ENCODE peak calls at places on chromosomes 13 and 19, in seven cellular contexts. H, T, V, C, E, Z and R are unnamed samples.

GRCh38 chr13:100382787-100383186 is 205.8 kb downstream of the GGACT start:
- DNase-seq in H (peak; percentile 69), T (no peak), V (no peak), C (no peak), E (peak; percentile 74), Z (no peak), R (peak; percentile 52)

GRCh38 chr19:30712428-30713151 is 340.4 kb downstream of the ZNF536 start:
- DNase-seq in H (no peak), T (no peak), V (no peak), C (no peak), E (no peak), Z (no peak), R (no peak)

GRCh38 chr13:101397742-101398141 is 18.6 kb downstream of the NALCN start:
- DNase-seq in H (peak; percentile 55), T (peak; percentile 64), V (peak; percentile 48), C (no peak), E (peak; percentile 92), Z (peak; percentile 71), R (peak; percentile 80)

GRCh38 chr13:80921556-80921955 is 580.6 kb upstream of the SPRY2 start:
- DNase-seq in H (peak; percentile 40), T (no peak), V (no peak), C (no peak), E (no peak), Z (no peak), R (peak; percentile 5)

GRCh38 chr13:100854091-100854490 is 179.5 kb upstream of the TMTC4 start:
- DNase-seq in H (no peak), T (no peak), V (no peak), C (no peak), E (no peak), Z (no peak), R (no peak)

GRCh38 chr13:59437902-59438301 is 725.8 kb downstream of the DIAPH3 start:
- DNase-seq in H (no peak), T (no peak), V (no peak), C (no peak), E (peak; percentile 28), Z (no peak), R (no peak)

GRCh38 chr19:44476559-44477408 is 23.5 kb downstream of the ZNF180 start:
- DNase-seq in H (peak; percentile 34), T (peak; percentile 12), V (no peak), C (no peak), E (peak; percentile 15), Z (peak; percentile 12), R (peak; percentile 33)

GRCh38 chr13:41550239-41550638 is 92.9 kb downstream of the RGCC start:
- DNase-seq in H (no peak), T (no peak), V (no peak), C (no peak), E (no peak), Z (no peak), R (no peak)

GRCh38 chr13:77056382-77056781 is 29.4 kb upstream of the FBXL3 start:
- DNase-seq in H (peak; percentile 9), T (no peak), V (peak; percentile 41), C (no peak), E (no peak), Z (no peak), R (no peak)

GRCh38 chr19:46786236-46787039 is 2.0 kb downstream of the SLC1A5 start:
- DNase-seq in H (peak; percentile 65), T (peak; percentile 82), V (no peak), C (peak; percentile 86), E (peak; percentile 83), Z (peak; percentile 82), R (peak; percentile 69)

GRCh38 chr13:53121879-53122278 is 93.3 kb downstream of the OLFM4 start:
- DNase-seq in H (no peak), T (no peak), V (no peak), C (no peak), E (no peak), Z (no peak), R (no peak)

GRCh38 chr19:2625434-2625833 is 77.1 kb downstream of the GNG7 start:
- DNase-seq in H (no peak), T (no peak), V (no peak), C (peak; percentile 77), E (no peak), Z (no peak), R (no peak)

GRCh38 chr19:5042556-5042955 is 73.6 kb downstream of the KDM4B start:
- DNase-seq in H (no peak), T (no peak), V (no peak), C (no peak), E (no peak), Z (peak; percentile 10), R (no peak)

GRCh38 chr13:45954861-45955595 is 97.5 kb downstream of the ZC3H13 start:
- DNase-seq in H (no peak), T (no peak), V (no peak), C (no peak), E (no peak), Z (no peak), R (no peak)

GRCh38 chr13:113618455-113618854 is 33.9 kb downstream of the TFDP1 start:
- DNase-seq in H (no peak), T (no peak), V (no peak), C (no peak), E (no peak), Z (no peak), R (no peak)

GRCh38 chr19:20079487-20079886 is 1.7 kb downstream of the ZNF90 start:
- DNase-seq in H (peak; percentile 14), T (no peak), V (no peak), C (no peak), E (no peak), Z (peak; percentile 10), R (no peak)

GRCh38 chr13:28138756-28139470 is 568 bp downstream of the PAN3 start:
- DNase-seq in H (peak; percentile 96), T (peak; percentile 75), V (no peak), C (peak; percentile 93), E (peak; percentile 91), Z (peak; percentile 91), R (peak; percentile 90)

GRCh38 chr13:49226613-49227012 is 6.5 kb downstream of the MLNR start:
- DNase-seq in H (no peak), T (no peak), V (no peak), C (no peak), E (no peak), Z (no peak), R (no peak)

GRCh38 chr13:99357920-99358319 is 50.7 kb upstream of the GPR183 start:
- DNase-seq in H (no peak), T (no peak), V (no peak), C (no peak), E (no peak), Z (no peak), R (no peak)

GRCh38 chr19:40264314-40265054 is 20.7 kb downstream of the AKT2 start:
- DNase-seq in H (no peak), T (no peak), V (no peak), C (no peak), E (no peak), Z (no peak), R (no peak)

GRCh38 chr19:54448037-54448773 is 794 bp upstream of the LENG8 start:
- DNase-seq in H (peak; percentile 56), T (peak; percentile 56), V (no peak), C (peak; percentile 81), E (peak; percentile 68), Z (peak; percentile 72), R (peak; percentile 60)

GRCh38 chr13:37652596-37652995 is 54.0 kb upstream of the POSTN start:
- DNase-seq in H (no peak), T (no peak), V (no peak), C (no peak), E (peak; percentile 58), Z (no peak), R (no peak)

GRCh38 chr13:110652231-110652730 is 36.9 kb downstream of the NAXD start:
- DNase-seq in H (no peak), T (no peak), V (no peak), C (no peak), E (no peak), Z (no peak), R (no peak)

GRCh38 chr13:41361501-41361900 is 50.4 kb downstream of the NAA16 start:
- DNase-seq in H (peak; percentile 34), T (no peak), V (no peak), C (no peak), E (peak; percentile 19), Z (no peak), R (no peak)

GRCh38 chr13:63403726-63404125 is 1988.1 kb upstream of the PCDH20 start:
- DNase-seq in H (no peak), T (no peak), V (no peak), C (no peak), E (no peak), Z (no peak), R (no peak)

GRCh38 chr19:18348171-18348570 is 7.8 kb downstream of the PGPEP1 start:
- DNase-seq in H (no peak), T (no peak), V (no peak), C (no peak), E (no peak), Z (no peak), R (no peak)

GRCh38 chr19:29641597-29641996 is 23.7 kb upstream of the PLEKHF1 start:
- DNase-seq in H (no peak), T (no peak), V (no peak), C (no peak), E (no peak), Z (no peak), R (no peak)

GRCh38 chr19:6476155-6476895 is 5.3 kb downstream of the DENND1C start:
- DNase-seq in H (peak; percentile 60), T (peak; percentile 62), V (peak; percentile 80), C (peak; percentile 93), E (peak; percentile 10), Z (peak; percentile 83), R (peak; percentile 30)
- H3K4me3 ChIP-seq in H (peak overlapping the region; percentile 32), T (peak overlapping the region; percentile 1), V (peak overlapping the region; percentile 30), C (peak overlapping the region; percentile 21), E (peak overlapping the region; percentile 24), Z (peak overlapping the region; percentile 35), R (peak overlapping the region; percentile 7)

GRCh38 chr19:14577885-14578427 is 4.9 kb upstream of the CLEC17A start:
- DNase-seq in H (no peak), T (no peak), V (no peak), C (no peak), E (no peak), Z (no peak), R (no peak)
- TF ChIP-seq CTCF in H (no peak), T (no peak), V (no peak), C (no peak), E (no peak), Z (no peak), R (no peak)

GRCh38 chr13:51823861-51824260 is 19.9 kb upstream of the DHRS12 start:
- DNase-seq in H (peak; percentile 41), T (no peak), V (no peak), C (no peak), E (no peak), Z (no peak), R (no peak)
- H3K4me3 ChIP-seq in H (no peak overlapping the region), T (no peak overlapping the region), V (no peak overlapping the region), C (no peak overlapping the region), E (no peak overlapping the region), Z (no peak overlapping the region), R (no peak overlapping the region)

GRCh38 chr13:36288794-36289391 is 8.7 kb downstream of the CCDC169 start:
- DNase-seq in H (no peak), T (no peak), V (no peak), C (no peak), E (no peak), Z (no peak), R (peak; percentile 36)

DNA sequence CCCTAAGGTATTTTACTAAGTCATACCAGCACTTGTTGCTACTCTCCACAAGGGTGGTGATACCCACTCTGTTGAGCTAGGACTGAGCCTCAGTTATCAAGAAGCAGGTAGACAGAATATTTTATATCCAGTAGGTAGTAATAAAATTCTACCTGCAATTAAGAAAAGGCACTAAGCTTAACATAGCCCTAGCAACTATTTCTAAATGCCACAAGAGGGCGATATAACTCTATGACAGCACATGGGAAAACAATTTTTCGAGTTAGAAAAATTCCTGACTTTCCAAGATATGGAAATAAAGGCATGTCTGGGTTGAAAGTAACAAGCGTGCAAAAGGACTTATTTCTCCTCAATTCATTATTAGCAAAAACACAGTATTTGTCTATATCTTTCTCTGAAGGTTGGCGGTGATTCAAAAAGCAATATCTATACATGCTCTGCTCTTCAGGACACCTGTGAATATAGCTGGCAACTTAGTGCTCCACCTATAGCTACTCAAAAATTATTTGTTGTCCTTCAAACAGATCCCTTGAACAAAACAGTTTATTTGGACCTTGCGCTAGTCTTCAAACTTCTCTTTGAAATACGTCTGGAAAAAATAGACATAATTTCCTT is 14.7 kb downstream of the CCDC169 start:
- DNase-seq in H (peak; percentile 65), T (peak; percentile 51), V (peak; percentile 10), C (no peak), E (peak; percentile 57), Z (peak; percentile 55), R (peak; percentile 54)
- TF ChIP-seq CTCF in H (peak; percentile 74), T (peak; percentile 54), V (peak; percentile 68), C (peak; percentile 85), E (peak; percentile 95), Z (peak; percentile 76), R (peak; percentile 74)